ENCODE peak calls at places on chromosomes 4 and X, in eight cellular contexts. One of them, this sample, is unnamed.

GRCh38 chrX:74931214-74931613 is 6.0 kb upstream of the NEXMIF start:
- DNase-seq in cardiac muscle cell: peak; percentile 56
- DNase-seq in heart left ventricle: no peak
- DNase-seq in left lung: no peak
- DNase-seq in PC-9: no peak
- DNase-seq in CD8-positive, alpha-beta T cell: no peak
- DNase-seq in PC-3: no peak
- DNase-seq in fibroblast of pulmonary artery: no peak
- DNase-seq in this sample: no peak

GRCh38 chr4:82988323-82988832 is 22.2 kb downstream of the LIN54 start:
- DNase-seq in PC-9: no peak
- DNase-seq in PC-3: peak; percentile 19
- DNase-seq in left lung: no peak
- DNase-seq in heart left ventricle: no peak
- DNase-seq in CD8-positive, alpha-beta T cell: no peak
- DNase-seq in cardiac muscle cell: no peak
- DNase-seq in fibroblast of pulmonary artery: peak; percentile 46
- DNase-seq in this sample: peak; percentile 86

GRCh38 chr4:113106076-113106475 is 56.6 kb downstream of the ANK2 start:
- DNase-seq in heart left ventricle: no peak
- DNase-seq in CD8-positive, alpha-beta T cell: no peak
- DNase-seq in cardiac muscle cell: peak; percentile 44
- DNase-seq in PC-3: peak; percentile 57
- DNase-seq in left lung: no peak
- DNase-seq in fibroblast of pulmonary artery: peak; percentile 68
- DNase-seq in PC-9: no peak
- DNase-seq in this sample: peak; percentile 63

GRCh38 chr4:147589586-147589985 is 27.6 kb upstream of the TMEM184C start:
- DNase-seq in PC-3: no peak
- DNase-seq in heart left ventricle: no peak
- DNase-seq in cardiac muscle cell: no peak
- DNase-seq in CD8-positive, alpha-beta T cell: no peak
- DNase-seq in fibroblast of pulmonary artery: no peak
- DNase-seq in left lung: no peak
- DNase-seq in PC-9: no peak
- DNase-seq in this sample: no peak

GRCh38 chr4:114474401-114474800 is 124.2 kb upstream of the UGT8 start:
- DNase-seq in PC-9: no peak
- DNase-seq in CD8-positive, alpha-beta T cell: no peak
- DNase-seq in left lung: no peak
- DNase-seq in fibroblast of pulmonary artery: no peak
- DNase-seq in PC-3: no peak
- DNase-seq in heart left ventricle: no peak
- DNase-seq in cardiac muscle cell: no peak
- DNase-seq in this sample: no peak

GRCh38 chr4:140523857-140524742 is at the start of gene ELMOD2:
- DNase-seq in PC-9: peak; percentile 96
- DNase-seq in CD8-positive, alpha-beta T cell: peak; percentile 96
- DNase-seq in cardiac muscle cell: peak; percentile 100
- DNase-seq in left lung: peak; percentile 100
- DNase-seq in PC-3: peak; percentile 92
- DNase-seq in heart left ventricle: peak; percentile 99
- DNase-seq in fibroblast of pulmonary artery: peak; percentile 97
- DNase-seq in this sample: peak; percentile 96

GRCh38 chrX:138008280-138008679 is 442.4 kb downstream of the ZIC3 start:
- DNase-seq in PC-3: no peak
- DNase-seq in fibroblast of pulmonary artery: no peak
- DNase-seq in cardiac muscle cell: no peak
- DNase-seq in left lung: no peak
- DNase-seq in CD8-positive, alpha-beta T cell: no peak
- DNase-seq in PC-9: no peak
- DNase-seq in heart left ventricle: no peak
- DNase-seq in this sample: no peak

GRCh38 chr4:34323549-34324325 is 1920.6 kb downstream of the ARAP2 start:
- DNase-seq in heart left ventricle: no peak
- DNase-seq in CD8-positive, alpha-beta T cell: no peak
- DNase-seq in PC-3: peak; percentile 11
- DNase-seq in fibroblast of pulmonary artery: peak; percentile 51
- DNase-seq in PC-9: no peak
- DNase-seq in cardiac muscle cell: no peak
- DNase-seq in left lung: no peak
- DNase-seq in this sample: peak; percentile 12

GRCh38 chrX:103656623-103657022 is 27.8 kb downstream of the TCEAL1 start:
- DNase-seq in PC-9: peak; percentile 62
- DNase-seq in heart left ventricle: no peak
- DNase-seq in left lung: no peak
- DNase-seq in CD8-positive, alpha-beta T cell: no peak
- DNase-seq in PC-3: peak; percentile 95
- DNase-seq in fibroblast of pulmonary artery: no peak
- DNase-seq in cardiac muscle cell: no peak
- DNase-seq in this sample: peak; percentile 65

GRCh38 chrX:47838361-47838760 is 1.7 kb downstream of the ZNF81 start:
- DNase-seq in PC-3: no peak
- DNase-seq in cardiac muscle cell: no peak
- DNase-seq in PC-9: no peak
- DNase-seq in left lung: no peak
- DNase-seq in fibroblast of pulmonary artery: no peak
- DNase-seq in CD8-positive, alpha-beta T cell: no peak
- DNase-seq in heart left ventricle: no peak
- DNase-seq in this sample: no peak

GRCh38 chr4:186953601-186954260 is 230.1 kb upstream of the FAT1 start:
- DNase-seq in heart left ventricle: peak; percentile 25
- DNase-seq in left lung: no peak
- DNase-seq in CD8-positive, alpha-beta T cell: no peak
- DNase-seq in PC-9: no peak
- DNase-seq in fibroblast of pulmonary artery: no peak
- DNase-seq in cardiac muscle cell: no peak
- DNase-seq in PC-3: no peak
- DNase-seq in this sample: peak; percentile 45

GRCh38 chr4:98794565-98795205 is 134.2 kb downstream of the EIF4E start:
- DNase-seq in fibroblast of pulmonary artery: peak; percentile 58
- DNase-seq in left lung: no peak
- DNase-seq in PC-3: peak; percentile 51
- DNase-seq in PC-9: peak; percentile 11
- DNase-seq in cardiac muscle cell: peak; percentile 1
- DNase-seq in heart left ventricle: no peak
- DNase-seq in CD8-positive, alpha-beta T cell: no peak
- DNase-seq in this sample: peak; percentile 26

GRCh38 chrX:32195611-32196010 is 1015.7 kb downstream of the DMD start:
- DNase-seq in CD8-positive, alpha-beta T cell: no peak
- DNase-seq in PC-9: no peak
- DNase-seq in fibroblast of pulmonary artery: no peak
- DNase-seq in PC-3: no peak
- DNase-seq in left lung: no peak
- DNase-seq in heart left ventricle: no peak
- DNase-seq in cardiac muscle cell: no peak
- DNase-seq in this sample: no peak

GRCh38 chrX:24241822-24242648 is 71.8 kb downstream of the SUPT20HL2 start:
- DNase-seq in fibroblast of pulmonary artery: peak; percentile 53
- DNase-seq in heart left ventricle: peak; percentile 19
- DNase-seq in PC-3: peak; percentile 49
- DNase-seq in CD8-positive, alpha-beta T cell: no peak
- DNase-seq in left lung: no peak
- DNase-seq in PC-9: no peak
- DNase-seq in cardiac muscle cell: peak; percentile 60
- DNase-seq in this sample: peak; percentile 18

DNA sequence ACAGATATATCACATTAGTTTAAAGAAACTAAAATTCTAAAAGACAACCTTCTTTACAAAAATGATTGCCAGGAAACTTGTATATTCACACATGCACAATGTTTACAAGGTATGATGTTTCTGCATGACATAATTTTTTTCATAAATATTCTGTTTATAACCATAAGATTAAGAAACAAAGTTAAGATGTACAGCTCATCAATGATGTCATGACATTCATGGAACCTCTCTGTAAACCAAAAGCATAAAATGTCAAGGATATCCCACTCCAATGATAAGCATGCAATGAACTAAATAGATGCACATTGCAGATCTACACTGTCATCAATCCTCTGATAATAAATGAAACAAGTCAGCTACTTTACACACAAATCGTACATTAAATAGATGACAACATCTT is 136.0 kb downstream of the MAB21L2 start:
- DNase-seq in PC-3: no peak
- DNase-seq in cardiac muscle cell: no peak
- DNase-seq in PC-9: no peak
- DNase-seq in heart left ventricle: no peak
- DNase-seq in fibroblast of pulmonary artery: no peak
- DNase-seq in CD8-positive, alpha-beta T cell: no peak
- DNase-seq in left lung: no peak
- DNase-seq in this sample: no peak
- H3K4me3 ChIP-seq in PC-3: no peak overlapping the region
- H3K4me3 ChIP-seq in cardiac muscle cell: no peak overlapping the region
- H3K4me3 ChIP-seq in PC-9: no peak overlapping the region
- H3K4me3 ChIP-seq in heart left ventricle: no peak overlapping the region
- H3K4me3 ChIP-seq in fibroblast of pulmonary artery: no peak overlapping the region
- H3K4me3 ChIP-seq in CD8-positive, alpha-beta T cell: no peak overlapping the region
- H3K4me3 ChIP-seq in left lung: no peak overlapping the region
- H3K4me3 ChIP-seq in this sample: no peak overlapping the region

DNA sequence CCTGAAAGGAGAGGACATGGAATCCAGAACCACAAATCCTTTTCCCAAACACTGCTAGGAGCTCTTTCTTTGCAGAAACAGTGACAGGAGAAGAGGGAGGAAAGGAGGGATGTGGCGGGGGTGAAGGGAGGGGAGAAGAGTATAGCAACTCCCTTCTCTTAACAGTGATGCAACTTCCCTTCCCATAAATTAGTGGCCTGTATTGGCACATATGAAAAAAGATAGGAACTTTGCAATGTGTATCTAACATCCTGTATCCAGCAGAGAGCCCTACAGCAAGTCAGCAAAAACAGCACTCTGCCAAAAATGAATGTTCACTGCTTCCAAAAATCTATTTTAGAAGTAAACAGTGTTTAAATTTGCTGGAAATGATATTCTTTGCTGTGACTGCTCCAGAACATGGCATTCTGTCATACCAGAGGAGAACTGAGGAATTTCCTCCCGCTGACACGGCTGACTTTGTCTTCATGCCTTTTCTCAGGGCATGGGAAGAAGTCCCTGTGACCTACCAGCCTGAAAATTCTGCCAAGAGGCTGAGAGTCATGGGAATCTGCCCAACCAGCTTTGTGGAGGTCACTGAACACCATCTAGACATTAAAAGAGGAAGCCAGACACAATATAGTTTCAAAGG is 343.3 kb upstream of the RASGEF1B start:
- DNase-seq in PC-9: no peak
- DNase-seq in cardiac muscle cell: no peak
- DNase-seq in CD8-positive, alpha-beta T cell: no peak
- DNase-seq in left lung: no peak
- DNase-seq in PC-3: no peak
- DNase-seq in fibroblast of pulmonary artery: peak; percentile 28
- DNase-seq in heart left ventricle: no peak
- DNase-seq in this sample: no peak
- TF ChIP-seq CTCF in PC-9: no peak
- TF ChIP-seq CTCF in cardiac muscle cell: no peak
- TF ChIP-seq CTCF in CD8-positive, alpha-beta T cell: no peak
- TF ChIP-seq CTCF in left lung: no peak
- TF ChIP-seq CTCF in PC-3: no peak
- TF ChIP-seq CTCF in fibroblast of pulmonary artery: no peak
- TF ChIP-seq CTCF in heart left ventricle: no peak
- TF ChIP-seq CTCF in this sample: no peak

GRCh38 chr4:2843023-2843908 is at the start of gene ADD1:
- DNase-seq in left lung: peak; percentile 94
- DNase-seq in fibroblast of pulmonary artery: peak; percentile 94
- DNase-seq in cardiac muscle cell: peak; percentile 94
- DNase-seq in heart left ventricle: peak; percentile 94
- DNase-seq in PC-3: peak; percentile 91
- DNase-seq in PC-9: peak; percentile 98
- DNase-seq in CD8-positive, alpha-beta T cell: peak; percentile 97
- DNase-seq in this sample: peak; percentile 92

GRCh38 chr4:2843909-2844584 is 403 bp downstream of the ADD1 start:
- DNase-seq in PC-9: peak; percentile 46
- DNase-seq in CD8-positive, alpha-beta T cell: no peak
- DNase-seq in fibroblast of pulmonary artery: peak; percentile 36
- DNase-seq in cardiac muscle cell: peak; percentile 78
- DNase-seq in PC-3: peak; percentile 6
- DNase-seq in heart left ventricle: peak; percentile 65
- DNase-seq in left lung: peak; percentile 87
- DNase-seq in this sample: peak; percentile 23

GRCh38 chr4:2847297-2847871 is 3.7 kb downstream of the ADD1 start:
- DNase-seq in left lung: no peak
- DNase-seq in PC-9: no peak
- DNase-seq in heart left ventricle: no peak
- DNase-seq in CD8-positive, alpha-beta T cell: no peak
- DNase-seq in cardiac muscle cell: no peak
- DNase-seq in PC-3: no peak
- DNase-seq in fibroblast of pulmonary artery: no peak
- DNase-seq in this sample: no peak

GRCh38 chr4:2848449-2848848 is 4.8 kb downstream of the ADD1 start:
- DNase-seq in heart left ventricle: no peak
- DNase-seq in CD8-positive, alpha-beta T cell: no peak
- DNase-seq in PC-3: peak; percentile 12
- DNase-seq in fibroblast of pulmonary artery: peak; percentile 29
- DNase-seq in PC-9: no peak
- DNase-seq in cardiac muscle cell: no peak
- DNase-seq in left lung: no peak
- DNase-seq in this sample: no peak

GRCh38 chr4:2846172-2846571 is 2.5 kb downstream of the ADD1 start:
- DNase-seq in left lung: no peak
- DNase-seq in cardiac muscle cell: no peak
- DNase-seq in PC-3: no peak
- DNase-seq in PC-9: no peak
- DNase-seq in fibroblast of pulmonary artery: no peak
- DNase-seq in heart left ventricle: no peak
- DNase-seq in CD8-positive, alpha-beta T cell: no peak
- DNase-seq in this sample: no peak
- H3K4me3 ChIP-seq in left lung: no peak overlapping the region
- H3K4me3 ChIP-seq in cardiac muscle cell: no peak overlapping the region
- H3K4me3 ChIP-seq in PC-3: peak overlapping the region; percentile 97
- H3K4me3 ChIP-seq in PC-9: no peak overlapping the region
- H3K4me3 ChIP-seq in fibroblast of pulmonary artery: no peak overlapping the region
- H3K4me3 ChIP-seq in heart left ventricle: no peak overlapping the region
- H3K4me3 ChIP-seq in CD8-positive, alpha-beta T cell: no peak overlapping the region
- H3K4me3 ChIP-seq in this sample: no peak overlapping the region

GRCh38 chrX:7068939-7069367 is 78.6 kb upstream of the STS start:
- DNase-seq in left lung: no peak
- DNase-seq in cardiac muscle cell: peak; percentile 9
- DNase-seq in heart left ventricle: no peak
- DNase-seq in fibroblast of pulmonary artery: peak; percentile 8
- DNase-seq in PC-3: no peak
- DNase-seq in PC-9: no peak
- DNase-seq in CD8-positive, alpha-beta T cell: no peak
- DNase-seq in this sample: no peak
- TF ChIP-seq CTCF in left lung: no peak
- TF ChIP-seq CTCF in cardiac muscle cell: peak; percentile 42
- TF ChIP-seq CTCF in heart left ventricle: peak; percentile 26
- TF ChIP-seq CTCF in fibroblast of pulmonary artery: peak; percentile 39
- TF ChIP-seq CTCF in PC-3: peak; percentile 31
- TF ChIP-seq CTCF in PC-9: peak; percentile 27
- TF ChIP-seq CTCF in CD8-positive, alpha-beta T cell: no peak
- TF ChIP-seq CTCF in this sample: peak; percentile 19

GRCh38 chr4:150367326-150367725 is 214.6 kb upstream of the MAB21L2 start:
- DNase-seq in fibroblast of pulmonary artery: no peak
- DNase-seq in cardiac muscle cell: no peak
- DNase-seq in PC-3: no peak
- DNase-seq in heart left ventricle: no peak
- DNase-seq in left lung: no peak
- DNase-seq in PC-9: no peak
- DNase-seq in CD8-positive, alpha-beta T cell: no peak
- DNase-seq in this sample: no peak
- H3K4me3 ChIP-seq in fibroblast of pulmonary artery: no peak overlapping the region
- H3K4me3 ChIP-seq in cardiac muscle cell: no peak overlapping the region
- H3K4me3 ChIP-seq in PC-3: no peak overlapping the region
- H3K4me3 ChIP-seq in heart left ventricle: no peak overlapping the region
- H3K4me3 ChIP-seq in left lung: no peak overlapping the region
- H3K4me3 ChIP-seq in PC-9: no peak overlapping the region
- H3K4me3 ChIP-seq in CD8-positive, alpha-beta T cell: no peak overlapping the region
- H3K4me3 ChIP-seq in this sample: no peak overlapping the region